ENCODE peak calls at places on chromosomes 13 and 19, in four cellular contexts. N is GM12878, I is K562, M is HepG2. F is an unnamed sample.
A peak's percentile ranks its signal among the peaks of the same experiment; 100 is the strongest.

GRCh38 chr13:48400090-48400694 is 12.7 kb downstream of the LPAR6 start:
- DNase-seq in N (no peak), I (no peak), M (peak; percentile 29), F (no peak)

GRCh38 chr19:2207991-2208860 is 27.9 kb downstream of the PLEKHJ1 start:
- DNase-seq in N (no peak), I (peak; percentile 61), M (no peak), F (peak; percentile 68)

GRCh38 chr19:49554701-49555181 is 25.6 kb downstream of the NOSIP start:
- DNase-seq in N (no peak), I (no peak), M (no peak), F (no peak)

GRCh38 chr19:52689804-52690394 is 44.9 kb downstream of the ZNF611 start:
- DNase-seq in N (no peak), I (peak; percentile 43), M (no peak), F (peak; percentile 62)

GRCh38 chr19:50414850-50415660 is 3.7 kb upstream of the SPIB start:
- DNase-seq in N (no peak), I (peak; percentile 87), M (peak; percentile 33), F (peak; percentile 95)

GRCh38 chr13:51913421-51914136 is 51.8 kb downstream of the CCDC70 start:
- DNase-seq in N (no peak), I (no peak), M (no peak), F (peak; percentile 36)

GRCh38 chr13:27964741-27965323 is 4.3 kb downstream of the CDX2 start:
- DNase-seq in N (no peak), I (no peak), M (no peak), F (no peak)

GRCh38 chr19:37966211-37967072 is 59.4 kb downstream of the SIPA1L3 start:
- DNase-seq in N (no peak), I (no peak), M (no peak), F (no peak)

GRCh38 chr13:110186221-110186838 is 120.6 kb downstream of the COL4A1 start:
- DNase-seq in N (no peak), I (no peak), M (no peak), F (no peak)

GRCh38 chr19:32812036-32812435 is 57.5 kb downstream of the SLC7A9 start:
- DNase-seq in N (no peak), I (no peak), M (no peak), F (no peak)

GRCh38 chr19:32814046-32814445 is 55.5 kb downstream of the SLC7A9 start:
- DNase-seq in N (no peak), I (no peak), M (no peak), F (peak; percentile 22)

GRCh38 chr19:32814624-32815023 is 54.9 kb downstream of the SLC7A9 start:
- DNase-seq in N (no peak), I (no peak), M (no peak), F (no peak)

GRCh38 chr19:32811151-32811550 is 58.4 kb downstream of the SLC7A9 start:
- DNase-seq in N (no peak), I (no peak), M (no peak), F (no peak)

GRCh38 chr19:32812571-32812970 is 57.0 kb downstream of the SLC7A9 start:
- DNase-seq in N (no peak), I (no peak), M (no peak), F (no peak)
- TF ChIP-seq TCF7 in N (no peak), I (no peak), M (no peak), F (no peak)

DNA sequence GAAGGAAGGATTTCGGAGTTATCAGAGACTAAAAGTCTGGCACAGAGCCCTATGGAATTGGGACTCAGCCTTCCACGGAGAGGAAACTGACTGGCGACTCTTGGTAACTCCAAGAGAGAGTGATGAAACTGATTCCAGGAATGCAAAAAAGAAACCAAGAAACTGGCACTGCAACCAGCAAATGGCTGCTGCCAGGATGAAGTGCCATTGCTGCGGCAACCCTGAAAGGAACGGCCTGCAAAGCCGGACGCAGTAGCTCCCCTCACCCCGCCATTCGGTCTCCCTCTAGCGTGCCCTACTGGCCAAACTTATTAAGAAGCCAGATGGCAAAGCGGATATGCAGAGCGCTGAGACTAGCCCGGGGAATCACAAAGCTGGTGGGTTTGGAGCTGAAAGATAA is 236.0 kb downstream of the PCDH9 start:
- DNase-seq in N (no peak), I (peak; percentile 31), M (peak; percentile 38), F (peak; percentile 83)
- TF ChIP-seq CREB1 in N (no peak), I (no peak), M (no peak), F (no peak)

DNA sequence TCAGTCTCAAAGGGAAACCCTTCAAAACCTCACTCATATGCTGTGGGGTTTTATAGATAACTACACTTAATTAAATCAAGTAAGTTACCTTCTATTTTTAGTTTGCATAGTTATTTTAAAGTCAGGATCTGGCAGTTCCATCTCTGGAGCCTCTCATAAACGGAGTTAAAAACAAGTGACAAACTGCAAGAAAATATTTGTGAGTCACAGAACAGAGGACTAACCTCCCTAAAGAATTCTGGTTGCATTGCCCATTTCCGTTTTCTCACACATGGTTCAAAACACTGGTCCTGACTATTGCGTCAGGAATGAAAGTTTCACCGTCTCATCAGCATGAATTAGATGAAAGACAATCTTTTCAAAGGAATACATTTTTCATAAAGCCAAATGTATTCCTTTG is 10.6 kb downstream of the RXFP2 start:
- DNase-seq in N (no peak), I (no peak), M (no peak), F (no peak)
- TF ChIP-seq TCF7 in N (no peak), I (no peak), M (no peak), F (no peak)

GRCh38 chr13:33284916-33285315 is 639 bp downstream of the STARD13 start:
- DNase-seq in N (no peak), I (no peak), M (peak; percentile 17), F (no peak)
- TF ChIP-seq CREB1 in N (no peak), I (no peak), M (no peak), F (no peak)

GRCh38 chr19:22935151-22935550 is 67.8 kb downstream of the ZNF728 start:
- DNase-seq in N (no peak), I (no peak), M (no peak), F (no peak)
- TF ChIP-seq TCF7 in N (no peak), I (no peak), M (no peak), F (no peak)

GRCh38 chr13:40316301-40316700 is 350.1 kb downstream of the FOXO1 start:
- DNase-seq in N (no peak), I (no peak), M (no peak), F (no peak)
- TF ChIP-seq CREB1 in N (no peak), I (no peak), M (no peak), F (no peak)

DNA sequence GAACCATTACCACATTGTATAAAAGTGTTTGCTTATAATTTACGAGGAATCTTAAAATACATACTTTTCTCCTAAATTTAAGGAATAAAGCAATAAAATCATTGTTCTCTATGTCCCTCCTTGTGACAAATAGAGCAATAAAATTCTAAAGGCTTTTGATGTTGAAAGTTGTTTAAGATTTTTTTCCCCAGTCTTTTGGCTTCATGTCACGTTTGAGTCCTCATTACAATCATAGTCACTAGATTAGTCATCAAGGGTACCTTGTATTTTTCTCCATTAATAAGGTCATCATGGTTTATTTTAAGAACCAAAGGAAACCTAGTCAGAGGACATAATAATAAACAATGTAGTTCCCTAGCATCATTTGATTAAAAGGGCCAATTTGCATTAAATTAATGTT is 3.2 kb downstream of the WBP4 start:
- DNase-seq in N (no peak), I (no peak), M (no peak), F (no peak)
- TF ChIP-seq TCF7 in N (no peak), I (no peak), M (no peak), F (no peak)

GRCh38 chr13:71148391-71148790 is 718.6 kb downstream of the DACH1 start:
- DNase-seq in N (no peak), I (no peak), M (no peak), F (no peak)
- TF ChIP-seq CREB1 in N (no peak), I (no peak), M (no peak), F (no peak)

GRCh38 chr19:1080360-1081161 is 13.6 kb downstream of the ARHGAP45 start:
- DNase-seq in N (no peak), I (no peak), M (no peak), F (no peak)

GRCh38 chr19:1081301-1082164 is 13.6 kb downstream of the POLR2E start:
- DNase-seq in N (no peak), I (no peak), M (no peak), F (peak; percentile 46)

GRCh38 chr19:1082928-1083816 is 12.0 kb downstream of the POLR2E start:
- DNase-seq in N (no peak), I (no peak), M (no peak), F (no peak)

GRCh38 chr19:1084024-1084868 is 10.9 kb downstream of the POLR2E start:
- DNase-seq in N (no peak), I (no peak), M (no peak), F (no peak)

GRCh38 chr19:1082165-1082927 is 12.8 kb downstream of the POLR2E start:
- DNase-seq in N (no peak), I (peak; percentile 95), M (no peak), F (peak; percentile 99)
- TF ChIP-seq TCF7 in N (no peak), I (no peak), M (no peak), F (no peak)

F was measured in WTC11.